ENCODE peak calls at places on chromosome 22, in eight cellular contexts. J is stimulated activated CD4-positive, alpha-beta T cell treated with anti-CD3 and anti-CD28 coated beads, Interleukin-15, amount 100 ng/mL, for 48 hours; F is AG09309; V is colonic mucosa; N is AG04449; Q is NCI-H1694; S is prostate gland; R is ecto neural progenitor cell. D is an unnamed sample.

GRCh38 chr22:31530816-31531180 is 34.5 kb downstream of the SFI1 start:
- DNase-seq in V (no peak), F (no peak), R (no peak), S (no peak), N (peak; percentile 10), J (no peak), Q (no peak), D (no peak)

GRCh38 chr22:37454857-37455686 is 27.8 kb upstream of the ELFN2 start:
- DNase-seq in J (no peak), N (peak; percentile 28), R (no peak), F (peak; percentile 43), Q (no peak), S (no peak), V (no peak), D (no peak)

GRCh38 chr22:43889366-43890253 is 2.2 kb downstream of the PNPLA5 start:
- DNase-seq in R (no peak), S (no peak), J (no peak), N (no peak), V (no peak), Q (no peak), F (no peak), D (no peak)

GRCh38 chr22:42780070-42780540 is 59.4 kb upstream of the A4GALT start:
- DNase-seq in N (peak; percentile 86), R (peak; percentile 69), S (peak; percentile 94), F (peak; percentile 89), J (peak; percentile 13), Q (peak; percentile 94), V (peak; percentile 77), D (peak; percentile 83)

GRCh38 chr22:29163808-29164207 is 41.9 kb upstream of the EMID1 start:
- DNase-seq in N (no peak), R (no peak), V (no peak), Q (no peak), J (no peak), F (no peak), S (no peak), D (no peak)

GRCh38 chr22:23772315-23773246 is at the start of gene MMP11:
- DNase-seq in J (no peak), R (peak; percentile 84), Q (no peak), S (peak; percentile 33), N (no peak), V (peak; percentile 81), F (no peak), D (no peak)

GRCh38 chr22:41932353-41932752 is 5.7 kb upstream of the TNFRSF13C start:
- DNase-seq in R (no peak), N (no peak), S (no peak), V (no peak), J (no peak), F (no peak), Q (no peak), D (no peak)

GRCh38 chr22:36816635-36817428 is at the start of gene PVALB:
- DNase-seq in F (no peak), R (no peak), J (no peak), N (no peak), S (no peak), V (no peak), Q (no peak), D (no peak)

GRCh38 chr22:17980638-17981051 is 43.7 kb downstream of the MICAL3 start:
- DNase-seq in R (no peak), S (peak; percentile 24), J (peak; percentile 30), V (peak; percentile 81), Q (no peak), N (no peak), F (no peak), D (no peak)

GRCh38 chr22:41285441-41285819 is 557 bp downstream of the RANGAP1 start:
- DNase-seq in J (peak; percentile 86), S (peak; percentile 20), F (no peak), Q (peak; percentile 39), R (peak; percentile 71), V (peak; percentile 53), N (no peak), D (no peak)

D was measured in NCI-H446 treated with DMSO at 0.1 percent for 48 hours.